ENCODE peak calls at places on chromosomes 2 and 18, in six cellular contexts. T is heart right ventricle, K is HL-60, N is GM23248, U is AG10803, H is colonic mucosa. Q is an unnamed sample.

GRCh38 chr2:45860136-45861106 is 208.9 kb downstream of the PRKCE start:
- DNase-seq in T (peak; percentile 39), K (no peak), N (peak; percentile 68), U (peak; percentile 65), H (peak; percentile 35), Q (peak; percentile 66)

GRCh38 chr2:187994464-187995331 is 297.0 kb upstream of the GULP1 start:
- DNase-seq in T (no peak), K (peak; percentile 3), N (peak; percentile 47), U (peak; percentile 19), H (no peak), Q (peak; percentile 16)

GRCh38 chr18:433960-434359 is 66.5 kb downstream of the COLEC12 start:
- DNase-seq in T (no peak), K (no peak), N (peak; percentile 49), U (no peak), H (no peak), Q (no peak)

GRCh38 chr2:207792244-207792785 is 22.6 kb upstream of the FZD5 start:
- DNase-seq in T (no peak), K (peak; percentile 53), N (peak; percentile 74), U (peak; percentile 49), H (no peak), Q (peak; percentile 79)

GRCh38 chr2:120502761-120503160 is 156.8 kb downstream of the INHBB start:
- DNase-seq in T (no peak), K (no peak), N (no peak), U (no peak), H (no peak), Q (no peak)

GRCh38 chr2:110807520-110807919 is 75.1 kb downstream of the ACOXL start:
- DNase-seq in T (no peak), K (no peak), N (peak; percentile 86), U (peak; percentile 36), H (no peak), Q (peak; percentile 6)

GRCh38 chr18:75128051-75128605 is 80.8 kb downstream of the PTGR3 start:
- DNase-seq in T (no peak), K (no peak), N (no peak), U (no peak), H (peak; percentile 11), Q (no peak)

GRCh38 chr2:96250188-96250587 is 15.6 kb downstream of the TMEM127 start:
- DNase-seq in T (no peak), K (no peak), N (no peak), U (no peak), H (no peak), Q (no peak)

GRCh38 chr2:105320651-105321215 is 8.8 kb downstream of the TGFBRAP1 start:
- DNase-seq in T (no peak), K (no peak), N (no peak), U (no peak), H (no peak), Q (no peak)

DNA sequence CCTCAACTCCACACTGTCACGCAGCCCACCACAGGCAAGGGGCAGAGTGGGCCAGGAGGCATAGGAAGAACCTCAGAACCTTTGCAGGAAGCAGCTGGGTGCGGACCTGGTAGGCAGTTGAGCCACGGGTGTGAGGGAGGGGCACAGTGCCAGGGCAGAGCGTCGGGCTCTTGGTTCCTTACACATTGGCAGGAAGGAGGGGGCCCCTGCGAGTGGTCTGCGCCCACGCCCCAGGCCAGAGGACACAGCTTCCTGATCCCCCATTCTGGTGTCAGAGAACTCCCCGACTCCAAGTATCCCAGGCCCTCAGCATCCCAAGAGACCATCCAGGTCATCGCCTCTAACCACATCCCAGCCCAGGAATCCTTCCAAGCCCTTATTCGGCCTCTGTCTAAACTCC is 61.5 kb downstream of the TNS1 start:
- DNase-seq in T (no peak), K (no peak), N (no peak), U (no peak), H (no peak), Q (no peak)
- H3K4me3 ChIP-seq in T (peak overlapping the region; percentile 69), K (no peak overlapping the region), N (peak overlapping the region; percentile 79), U (peak overlapping the region; percentile 92), H (peak overlapping the region; percentile 29), Q (peak overlapping the region; percentile 68)

DNA sequence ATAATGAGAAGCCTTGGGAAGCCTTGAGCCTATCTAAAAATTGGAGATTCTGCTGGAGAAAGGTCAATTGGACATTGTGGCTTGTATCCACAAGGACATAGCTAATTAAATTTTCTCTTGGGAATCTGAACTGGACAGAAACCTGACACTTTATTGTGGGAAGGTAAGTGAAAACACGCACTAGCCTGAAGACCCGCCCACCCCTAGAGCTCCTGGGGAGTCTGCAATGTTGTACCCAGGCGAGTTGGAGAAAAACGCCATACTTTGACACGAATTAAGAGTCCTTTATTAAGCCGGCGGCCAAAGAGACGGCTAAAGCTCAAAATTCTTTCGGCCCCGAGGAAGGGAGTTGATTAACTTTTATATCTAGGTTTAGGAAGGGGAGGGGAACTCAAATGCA is 1.2 kb upstream of the ZNF892 start:
- DNase-seq in T (no peak), K (no peak), N (no peak), U (no peak), H (no peak), Q (no peak)
- H3K4me3 ChIP-seq in T (peak overlapping the region; percentile 78), K (no peak overlapping the region), N (peak overlapping the region; percentile 80), U (no peak overlapping the region), H (no peak overlapping the region), Q (no peak overlapping the region)

GRCh38 chr18:24114924-24115549 is 23.8 kb upstream of the CABYR start:
- DNase-seq in T (no peak), K (no peak), N (no peak), U (no peak), H (no peak), Q (no peak)
- H3K4me3 ChIP-seq in T (no peak overlapping the region), K (no peak overlapping the region), N (no peak overlapping the region), U (no peak overlapping the region), H (no peak overlapping the region), Q (no peak overlapping the region)

DNA sequence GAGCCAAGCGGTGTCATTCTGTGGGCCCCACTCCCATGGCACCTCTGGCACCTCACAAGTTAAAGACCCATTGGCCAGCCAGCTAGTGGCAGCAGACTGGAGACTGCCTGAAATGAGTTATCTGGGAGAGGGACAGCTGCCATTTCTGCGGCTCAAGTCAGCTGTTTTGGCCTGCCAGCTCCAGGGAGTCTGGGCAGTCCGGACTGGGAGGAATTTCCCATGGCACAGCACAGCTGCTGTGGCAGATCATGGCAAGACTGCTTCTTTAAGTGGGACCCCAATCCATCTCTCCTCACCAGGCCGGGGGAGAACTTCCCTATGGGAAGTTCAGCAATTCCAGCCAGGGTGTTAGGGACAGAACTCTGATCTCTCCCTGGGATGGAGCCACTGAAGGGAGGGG is 2187.6 kb upstream of the CELF4 start:
- DNase-seq in T (no peak), K (no peak), N (no peak), U (no peak), H (no peak), Q (no peak)
- H3K4me3 ChIP-seq in T (no peak overlapping the region), K (no peak overlapping the region), N (no peak overlapping the region), U (no peak overlapping the region), H (no peak overlapping the region), Q (no peak overlapping the region)

GRCh38 chr2:37982147-37982582 is 57.1 kb downstream of the RMDN2 start:
- DNase-seq in T (peak; percentile 51), K (peak; percentile 61), N (peak; percentile 80), U (peak; percentile 67), H (peak; percentile 73), Q (peak; percentile 81)
- H3K4me3 ChIP-seq in T (peak overlapping the region; percentile 41), K (no peak overlapping the region), N (peak overlapping the region; percentile 52), U (no peak overlapping the region), H (no peak overlapping the region), Q (peak overlapping the region; percentile 24)